ENCODE peak calls at places on chromosomes 1 and 21, in ten cellular contexts. J is stimulated activated CD4-positive, alpha-beta T cell treated with anti-CD3 and anti-CD28 coated beads, TNF-alpha, amount 100 ng/mL, for 4 hours; O is fibroblast of gingiva; D is DMS 273 treated with DMSO at 0.1 percent for 48 hours; K is mucosa of gallbladder; I is GM06990; T is keratinocyte; F is fibroblast of lung; X is NCI-H1417; Z is NCI-H82. M is an unnamed sample.

GRCh38 chr1:182080955-182081582 is 19.6 kb upstream of the ZNF648 start:
- DNase-seq in J (no peak), O (peak), D (peak), K (peak), I (no peak), T (peak), F (peak), X (peak), Z (peak), M (no peak)

GRCh38 chr1:230550428-230550827 is 91.9 kb upstream of the COG2 start:
- DNase-seq in J (no peak), O (no peak), D (no peak), K (no peak), I (no peak), T (no peak), F (no peak), X (no peak), Z (no peak), M (no peak)

GRCh38 chr1:7422081-7422480 is 349.0 kb upstream of the VAMP3 start:
- DNase-seq in J (no peak), O (no peak), D (no peak), K (no peak), I (no peak), T (no peak), F (no peak), X (no peak), Z (no peak), M (no peak)

GRCh38 chr1:37175666-37176215 is 141.4 kb upstream of the GRIK3 start:
- DNase-seq in J (no peak), O (no peak), D (no peak), K (no peak), I (no peak), T (no peak), F (no peak), X (no peak), Z (no peak), M (no peak)

GRCh38 chr21:45981641-45982255 is at the start of gene COL6A1:
- DNase-seq in J (no peak), O (peak), D (no peak), K (peak), I (no peak), T (no peak), F (no peak), X (peak), Z (peak), M (peak)

GRCh38 chr1:156860639-156861423 is at the start of gene NTRK1:
- DNase-seq in J (peak), O (no peak), D (peak), K (no peak), I (peak), T (no peak), F (peak), X (peak), Z (peak), M (no peak)

GRCh38 chr1:4977701-4978100 is 323.3 kb downstream of the AJAP1 start:
- DNase-seq in J (no peak), O (no peak), D (no peak), K (no peak), I (no peak), T (no peak), F (no peak), X (no peak), Z (no peak), M (no peak)

GRCh38 chr1:192476802-192477298 is 98.7 kb upstream of the RGS1 start:
- DNase-seq in J (no peak), O (peak), D (no peak), K (peak), I (peak), T (no peak), F (peak), X (no peak), Z (no peak), M (no peak)

GRCh38 chr1:194331758-194332157 is 1145.3 kb upstream of the B3GALT2 start:
- DNase-seq in J (no peak), O (no peak), D (no peak), K (no peak), I (no peak), T (no peak), F (peak), X (no peak), Z (no peak), M (no peak)

GRCh38 chr1:198641966-198642656 is 3.3 kb downstream of the PTPRC start:
- DNase-seq in J (no peak), O (no peak), D (no peak), K (no peak), I (no peak), T (no peak), F (no peak), X (no peak), Z (no peak), M (no peak)

GRCh38 chr1:220808501-220809186 is 21.9 kb downstream of the MTARC1 start:
- DNase-seq in J (no peak), O (no peak), D (no peak), K (no peak), I (no peak), T (peak), F (no peak), X (peak), Z (no peak), M (no peak)

GRCh38 chr1:180262628-180263488 is 32.8 kb downstream of the LHX4 start:
- DNase-seq in J (no peak), O (no peak), D (no peak), K (no peak), I (no peak), T (no peak), F (no peak), X (no peak), Z (no peak), M (no peak)

GRCh38 chr1:54825696-54826095 is 24.6 kb upstream of the TTC22 start:
- DNase-seq in J (no peak), O (no peak), D (no peak), K (no peak), I (no peak), T (no peak), F (no peak), X (no peak), Z (no peak), M (no peak)

M was measured in stimulated activated effector memory CD8-positive, alpha-beta T cell treated with anti-CD3 and anti-CD28 coated beads, Interleukin-12 subunit alpha, Interleukin-12 subunit beta, amount 100 ng/mL, for 72 hours.